ENCODE peak calls at places on chromosomes 1 and 21, in eight cellular contexts. L, S, U, K, C, G, N and I are unnamed samples.
A peak's percentile ranks its signal among the peaks of the same experiment; 100 is the strongest.

GRCh38 chr1:78864175-78864574 is 142.4 kb downstream of the ADGRL4 start:
- DNase-seq in L (no peak), S (no peak), U (no peak), K (no peak), C (no peak), G (no peak), N (no peak), I (no peak)

GRCh38 chr1:161099090-161099802 is 1.1 kb downstream of the KLHDC9 start:
- DNase-seq in L (no peak), S (peak; percentile 74), U (no peak), K (no peak), C (no peak), G (no peak), N (no peak), I (no peak)

GRCh38 chr1:25568834-25569598 is 25.6 kb downstream of the LDLRAP1 start:
- DNase-seq in L (no peak), S (no peak), U (peak; percentile 58), K (no peak), C (no peak), G (no peak), N (peak; percentile 28), I (no peak)

GRCh38 chr1:23772049-23772853 is 6.0 kb upstream of the PITHD1 start:
- DNase-seq in L (peak; percentile 76), S (peak; percentile 97), U (no peak), K (peak; percentile 83), C (peak; percentile 89), G (peak; percentile 16), N (peak; percentile 72), I (peak; percentile 76)

GRCh38 chr1:243378666-243379065 is 122.8 kb downstream of the SDCCAG8 start:
- DNase-seq in L (no peak), S (no peak), U (no peak), K (no peak), C (no peak), G (no peak), N (no peak), I (no peak)

GRCh38 chr21:30710499-30710898 is 8.1 kb downstream of the KRTAP21-3 start:
- DNase-seq in L (no peak), S (no peak), U (no peak), K (no peak), C (no peak), G (no peak), N (no peak), I (no peak)

GRCh38 chr1:64537942-64538341 is 68.0 kb downstream of the CACHD1 start:
- DNase-seq in L (no peak), S (no peak), U (no peak), K (no peak), C (no peak), G (no peak), N (no peak), I (no peak)

GRCh38 chr1:154911691-154912550 is 24.6 kb downstream of the PMVK start:
- DNase-seq in L (no peak), S (no peak), U (no peak), K (no peak), C (peak; percentile 56), G (no peak), N (no peak), I (no peak)

GRCh38 chr1:234292006-234292405 is 81.2 kb upstream of the COA6 start:
- DNase-seq in L (no peak), S (no peak), U (no peak), K (no peak), C (no peak), G (no peak), N (no peak), I (no peak)

GRCh38 chr21:38400195-38400695 is 98.0 kb downstream of the ERG start:
- DNase-seq in L (no peak), S (no peak), U (no peak), K (no peak), C (no peak), G (no peak), N (no peak), I (no peak)

GRCh38 chr1:6180578-6181311 is 624 bp upstream of the CHD5 start:
- DNase-seq in L (no peak), S (no peak), U (no peak), K (no peak), C (peak; percentile 59), G (no peak), N (no peak), I (no peak)

GRCh38 chr1:111275079-111275478 is 15.6 kb upstream of the CHIA start:
- DNase-seq in L (no peak), S (peak; percentile 93), U (peak; percentile 84), K (peak; percentile 44), C (no peak), G (no peak), N (no peak), I (no peak)

GRCh38 chr1:184900507-184900906 is 73.8 kb downstream of the NIBAN1 start:
- DNase-seq in L (no peak), S (no peak), U (no peak), K (no peak), C (no peak), G (no peak), N (no peak), I (no peak)